ENCODE peak calls at places on chromosome 7, in four cellular contexts. B is COR-L47, L is T-helper 22 cell, E is ELR. H is an unnamed sample.

GRCh38 chr7:155470686-155471638 is 13.0 kb downstream of the EN2 start:
- DNase-seq in B (no peak), L (no peak), E (peak; percentile 30), H (peak; percentile 20)

GRCh38 chr7:49911906-49912305 is 138.5 kb downstream of the VWC2 start:
- DNase-seq in B (no peak), L (no peak), E (no peak), H (no peak)

GRCh38 chr7:12493407-12493806 is 77.1 kb upstream of the SCIN start:
- DNase-seq in B (no peak), L (no peak), E (no peak), H (no peak)

GRCh38 chr7:149293338-149293737 is 31.3 kb downstream of the ZNF783 start:
- DNase-seq in B (no peak), L (no peak), E (no peak), H (no peak)

GRCh38 chr7:130022115-130022514 is 29.1 kb downstream of the ZC3HC1 start:
- DNase-seq in B (no peak), L (no peak), E (no peak), H (no peak)

GRCh38 chr7:115357213-115357999 is 435.5 kb downstream of the MDFIC start:
- DNase-seq in B (peak; percentile 21), L (no peak), E (peak; percentile 83), H (peak; percentile 4)

GRCh38 chr7:128005759-128006159 is 25.5 kb downstream of the LRRC4 start:
- DNase-seq in B (no peak), L (no peak), E (no peak), H (no peak)

GRCh38 chr7:12607134-12607533 is 36.6 kb downstream of the SCIN start:
- DNase-seq in B (peak; percentile 84), L (no peak), E (peak; percentile 47), H (peak; percentile 48)

GRCh38 chr7:128880791-128881457 is 18.3 kb downstream of the ATP6V1F start:
- DNase-seq in B (no peak), L (no peak), E (no peak), H (no peak)

GRCh38 chr7:42611961-42612360 is 299.9 kb downstream of the C7orf25 start:
- DNase-seq in B (no peak), L (no peak), E (no peak), H (no peak)

GRCh38 chr7:19754521-19755116 is 18.8 kb downstream of the TMEM196 start:
- DNase-seq in B (peak; percentile 42), L (no peak), E (peak; percentile 50), H (peak; percentile 49)

GRCh38 chr7:157320607-157320979 is 16.2 kb upstream of the DNAJB6 start:
- DNase-seq in B (no peak), L (no peak), E (no peak), H (no peak)

GRCh38 chr7:102044984-102045673 is 227.7 kb downstream of the CUX1 start:
- DNase-seq in B (peak; percentile 75), L (no peak), E (peak; percentile 77), H (peak; percentile 89)

GRCh38 chr7:15317215-15317614 is 244.6 kb downstream of the AGMO start:
- DNase-seq in B (no peak), L (no peak), E (no peak), H (no peak)

GRCh38 chr7:87816389-87816788 is 59.8 kb downstream of the SLC25A40 start:
- DNase-seq in B (peak; percentile 44), L (no peak), E (no peak), H (no peak)

GRCh38 chr7:13979671-13980438 is 9.6 kb downstream of the ETV1 start:
- DNase-seq in B (no peak), L (no peak), E (peak; percentile 63), H (peak; percentile 3)

GRCh38 chr7:49852619-49853462 is 79.4 kb downstream of the VWC2 start:
- DNase-seq in B (peak; percentile 44), L (no peak), E (peak; percentile 15), H (peak; percentile 12)

GRCh38 chr7:98559958-98560357 is 57.1 kb upstream of the NPTX2 start:
- DNase-seq in B (no peak), L (no peak), E (no peak), H (no peak)

GRCh38 chr7:151429555-151430331 is 10.2 kb downstream of the CRYGN start:
- DNase-seq in B (peak; percentile 79), L (peak; percentile 60), E (no peak), H (no peak)

H was measured in EL.